ENCODE peak calls at places on chromosomes 6 and 20, in seven cellular contexts. C is body of pancreas, Y is HFF-Myc, D is left lung, Z is spleen, J is HL-60, F is fibroblast of lung. H is an unnamed sample.

GRCh38 chr20:6265204-6265904 is 142.5 kb upstream of the FERMT1 start:
- DNase-seq in C (no peak), Y (peak; percentile 36), D (no peak), Z (no peak), J (peak; percentile 7), F (peak; percentile 87), H (no peak)

GRCh38 chr6:37127961-37128862 is 41.7 kb upstream of the PIM1 start:
- DNase-seq in C (no peak), Y (no peak), D (no peak), Z (no peak), J (no peak), F (peak; percentile 77), H (no peak)

GRCh38 chr6:36050305-36050704 is 22.7 kb downstream of the MAPK14 start:
- DNase-seq in C (no peak), Y (no peak), D (no peak), Z (no peak), J (no peak), F (no peak), H (no peak)

GRCh38 chr6:104940238-104940880 is 16.5 kb upstream of the LIN28B start:
- DNase-seq in C (no peak), Y (no peak), D (no peak), Z (no peak), J (no peak), F (no peak), H (no peak)

GRCh38 chr6:7052441-7052936 is 55.3 kb upstream of the RREB1 start:
- DNase-seq in C (peak; percentile 59), Y (no peak), D (peak; percentile 68), Z (peak; percentile 83), J (peak; percentile 63), F (peak; percentile 85), H (peak; percentile 83)

GRCh38 chr6:83464741-83465140 is 33.9 kb upstream of the ME1 start:
- DNase-seq in C (no peak), Y (no peak), D (no peak), Z (no peak), J (no peak), F (no peak), H (no peak)

GRCh38 chr6:158233214-158233795 is 65.2 kb downstream of the GTF2H5 start:
- DNase-seq in C (no peak), Y (no peak), D (no peak), Z (no peak), J (no peak), F (no peak), H (no peak)

GRCh38 chr6:34544776-34545471 is 11.2 kb downstream of the SPDEF start:
- DNase-seq in C (no peak), Y (no peak), D (no peak), Z (no peak), J (no peak), F (no peak), H (no peak)

GRCh38 chr20:13788167-13788834 is 3.5 kb downstream of the NDUFAF5 start:
- DNase-seq in C (peak; percentile 61), Y (peak; percentile 39), D (peak; percentile 43), Z (no peak), J (peak; percentile 56), F (peak; percentile 63), H (no peak)

GRCh38 chr6:35302604-35303218 is 5.1 kb downstream of the DEF6 start:
- DNase-seq in C (no peak), Y (no peak), D (peak; percentile 67), Z (peak; percentile 94), J (peak; percentile 85), F (peak; percentile 12), H (no peak)

GRCh38 chr20:59159822-59160740 is 3.5 kb upstream of the ZNF831 start:
- DNase-seq in C (no peak), Y (no peak), D (no peak), Z (no peak), J (no peak), F (no peak), H (no peak)

GRCh38 chr20:11849270-11849920 is 68.3 kb upstream of the BTBD3 start:
- DNase-seq in C (no peak), Y (no peak), D (no peak), Z (no peak), J (no peak), F (peak; percentile 64), H (no peak)

GRCh38 chr20:62971211-62971949 is 18.9 kb downstream of the SLC17A9 start:
- DNase-seq in C (no peak), Y (no peak), D (no peak), Z (no peak), J (no peak), F (no peak), H (no peak)

GRCh38 chr6:165722022-165722421 is 59.0 kb upstream of the PDE10A start:
- DNase-seq in C (no peak), Y (no peak), D (no peak), Z (no peak), J (no peak), F (no peak), H (no peak)

GRCh38 chr6:2973656-2974055 is 2.3 kb upstream of the SERPINB6 start:
- DNase-seq in C (no peak), Y (peak; percentile 77), D (no peak), Z (no peak), J (no peak), F (no peak), H (no peak)

GRCh38 chr20:17624070-17624469 is 54.2 kb downstream of the DSTN start:
- DNase-seq in C (peak; percentile 15), Y (no peak), D (peak; percentile 13), Z (peak; percentile 31), J (no peak), F (no peak), H (peak; percentile 46)

GRCh38 chr6:47697925-47698324 is 455 bp upstream of the ADGRF4 start:
- DNase-seq in C (no peak), Y (no peak), D (no peak), Z (no peak), J (no peak), F (no peak), H (no peak)

GRCh38 chr6:81731814-81732213 is 20.7 kb downstream of the TENT5A start:
- DNase-seq in C (no peak), Y (no peak), D (no peak), Z (no peak), J (no peak), F (peak; percentile 83), H (no peak)

GRCh38 chr6:81735756-81736380 is 16.6 kb downstream of the TENT5A start:
- DNase-seq in C (no peak), Y (no peak), D (no peak), Z (no peak), J (no peak), F (peak; percentile 20), H (no peak)

GRCh38 chr6:81736428-81736827 is 16.1 kb downstream of the TENT5A start:
- DNase-seq in C (no peak), Y (no peak), D (no peak), Z (no peak), J (no peak), F (no peak), H (no peak)

GRCh38 chr6:81734500-81735140 is 17.9 kb downstream of the TENT5A start:
- DNase-seq in C (no peak), Y (no peak), D (no peak), Z (no peak), J (no peak), F (peak; percentile 30), H (no peak)

DNA sequence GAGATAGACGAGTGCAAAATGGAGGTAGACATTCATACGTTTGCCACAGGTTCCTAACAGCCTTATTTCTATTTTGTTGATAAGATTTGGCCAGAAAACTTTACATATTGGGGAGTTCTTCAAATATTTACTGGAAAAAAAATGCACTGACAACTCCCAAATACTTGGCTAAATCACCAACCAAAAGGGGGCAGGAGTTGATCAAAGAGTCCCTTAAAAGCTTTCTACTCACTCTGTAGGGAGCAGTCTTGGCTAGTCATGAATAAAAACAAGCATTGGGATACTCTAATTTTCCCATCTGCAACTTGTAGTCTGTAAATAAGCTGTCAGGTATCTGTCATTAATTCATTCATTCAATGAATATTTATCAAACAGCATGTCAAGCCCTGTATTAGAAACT is 18.4 kb downstream of the TENT5A start:
- DNase-seq in C (no peak), Y (no peak), D (no peak), Z (no peak), J (no peak), F (no peak), H (no peak)
- TF ChIP-seq CTCF in C (no peak), Y (no peak), D (no peak), Z (no peak), J (no peak), F (no peak), H (no peak)

GRCh38 chr6:4914412-4915159 is 89.3 kb downstream of the RPP40 start:
- DNase-seq in C (no peak), Y (no peak), D (no peak), Z (no peak), J (no peak), F (peak; percentile 64), H (no peak)
- H3K4me3 ChIP-seq in C (no peak overlapping the region), Y (no peak overlapping the region), D (no peak overlapping the region), Z (no peak overlapping the region), J (no peak overlapping the region), F (no peak overlapping the region), H (no peak overlapping the region)

DNA sequence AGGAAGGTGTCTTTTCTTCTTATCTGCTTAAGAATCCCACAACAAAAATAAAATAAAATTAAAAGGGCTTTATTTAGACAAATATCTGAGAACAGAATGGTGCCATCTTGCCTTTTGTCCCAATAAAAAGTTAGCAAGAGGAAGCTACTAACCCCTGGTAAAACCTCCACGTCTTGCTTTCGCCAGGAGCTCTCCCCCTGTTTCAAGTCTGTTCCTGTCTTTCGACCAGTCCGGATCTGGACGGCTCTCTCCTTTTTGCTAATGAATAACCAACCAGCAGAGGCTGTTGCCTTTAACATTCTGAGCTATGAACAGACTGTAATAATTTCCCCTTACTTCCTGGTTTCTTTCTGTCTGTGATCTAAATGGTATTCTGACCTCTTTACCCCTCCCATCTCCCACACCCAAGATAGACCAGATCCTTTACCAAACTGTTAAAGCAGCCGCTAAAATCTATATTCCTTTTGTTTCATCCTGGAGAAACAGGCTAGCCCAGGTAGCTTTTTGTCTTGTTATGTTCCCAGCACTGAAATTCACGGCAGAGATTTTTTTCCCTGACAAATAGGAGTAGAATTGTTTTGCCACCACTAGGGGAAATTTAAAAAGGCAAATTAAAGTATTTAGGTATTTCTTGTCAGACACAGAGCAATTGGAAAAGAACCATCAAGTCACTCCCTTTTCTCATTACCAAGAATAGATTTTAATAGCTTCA is at the start of gene FRK:
- DNase-seq in C (peak; percentile 76), Y (no peak), D (peak; percentile 50), Z (no peak), J (no peak), F (no peak), H (no peak)
- TF ChIP-seq CTCF in C (peak; percentile 40), Y (peak; percentile 2), D (peak; percentile 34), Z (no peak), J (no peak), F (no peak), H (peak; percentile 37)

GRCh38 chr20:44955270-44955669 is 4.9 kb downstream of the TOMM34 start:
- DNase-seq in C (no peak), Y (no peak), D (no peak), Z (no peak), J (no peak), F (no peak), H (no peak)

GRCh38 chr20:44954198-44954597 is 6.0 kb downstream of the TOMM34 start:
- DNase-seq in C (no peak), Y (no peak), D (no peak), Z (no peak), J (no peak), F (no peak), H (no peak)

GRCh38 chr20:44956410-44956809 is 3.8 kb downstream of the TOMM34 start:
- DNase-seq in C (no peak), Y (no peak), D (no peak), Z (no peak), J (no peak), F (no peak), H (no peak)

GRCh38 chr20:44950368-44950767 is 9.8 kb downstream of the TOMM34 start:
- DNase-seq in C (no peak), Y (no peak), D (no peak), Z (no peak), J (no peak), F (no peak), H (no peak)

GRCh38 chr20:44952731-44953130 is 7.5 kb downstream of the TOMM34 start:
- DNase-seq in C (no peak), Y (no peak), D (no peak), Z (no peak), J (no peak), F (no peak), H (no peak)
- H3K4me3 ChIP-seq in C (no peak overlapping the region), Y (no peak overlapping the region), D (no peak overlapping the region), Z (no peak overlapping the region), J (no peak overlapping the region), F (no peak overlapping the region), H (no peak overlapping the region)

H was measured in upper lobe of right lung.